ENCODE peak calls at places on chromosomes 2 and 18, in four cellular contexts. Q, C, G and O are unnamed samples.

GRCh38 chr2:150872919-150873772 is 385.7 kb upstream of the RND3 start:
- DNase-seq in Q (no peak), C (no peak), G (peak), O (no peak)

GRCh38 chr2:148989882-148990493 is 48.5 kb upstream of the LYPD6B start:
- DNase-seq in Q (peak), C (peak), G (no peak), O (peak)

GRCh38 chr2:6909431-6910385 is 7.5 kb upstream of the RNF144A start:
- DNase-seq in Q (no peak), C (peak), G (no peak), O (peak)

GRCh38 chr2:171307560-171307959 is 126.2 kb downstream of the METTL8 start:
- DNase-seq in Q (no peak), C (peak), G (no peak), O (no peak)

GRCh38 chr2:38260469-38260868 is 116.6 kb downstream of the ATL2 start:
- DNase-seq in Q (no peak), C (peak), G (no peak), O (no peak)

GRCh38 chr18:2847341-2848144 is 737 bp downstream of the EMILIN2 start:
- DNase-seq in Q (no peak), C (no peak), G (no peak), O (peak)

GRCh38 chr2:64913357-64913869 is 75.8 kb upstream of the SLC1A4 start:
- DNase-seq in Q (peak), C (no peak), G (peak), O (peak)

GRCh38 chr2:197276156-197276555 is 34.4 kb downstream of the ANKRD44 start:
- DNase-seq in Q (no peak), C (no peak), G (no peak), O (no peak)

GRCh38 chr18:42048150-42048549 is 93.1 kb downstream of the PIK3C3 start:
- DNase-seq in Q (no peak), C (no peak), G (no peak), O (no peak)

GRCh38 chr2:160408575-160409291 is 84.9 kb downstream of the RBMS1 start:
- DNase-seq in Q (no peak), C (no peak), G (no peak), O (no peak)

GRCh38 chr2:40096360-40096759 is 317.3 kb upstream of the THUMPD2 start:
- DNase-seq in Q (no peak), C (no peak), G (no peak), O (no peak)

GRCh38 chr2:149401007-149401406 is 70.6 kb downstream of the LYPD6 start:
- DNase-seq in Q (no peak), C (no peak), G (no peak), O (no peak)

GRCh38 chr2:12675801-12676200 is 40.9 kb upstream of the TRIB2 start:
- DNase-seq in Q (no peak), C (no peak), G (no peak), O (no peak)

GRCh38 chr2:108267117-108267516 is 21.6 kb upstream of the SULT1C2 start:
- DNase-seq in Q (no peak), C (no peak), G (no peak), O (no peak)

GRCh38 chr18:21686282-21687105 is 18.1 kb downstream of the ABHD3 start:
- DNase-seq in Q (no peak), C (no peak), G (no peak), O (no peak)

GRCh38 chr2:86765308-86765695 is 25.4 kb downstream of the CD8A start:
- DNase-seq in Q (no peak), C (no peak), G (no peak), O (no peak)

GRCh38 chr2:54206596-54206995 is 49.4 kb downstream of the TSPYL6 start:
- DNase-seq in Q (peak), C (no peak), G (no peak), O (peak)

GRCh38 chr2:4763009-4763408 is 929.2 kb upstream of the SOX11 start:
- DNase-seq in Q (no peak), C (no peak), G (no peak), O (no peak)

GRCh38 chr2:207163815-207164747 is 1.7 kb downstream of the KLF7 start:
- DNase-seq in Q (no peak), C (no peak), G (no peak), O (no peak)

GRCh38 chr2:222305510-222306392 is 7.0 kb upstream of the PAX3 start:
- DNase-seq in Q (no peak), C (no peak), G (no peak), O (no peak)

GRCh38 chr2:105641389-105641811 is 103.3 kb upstream of the NCK2 start:
- DNase-seq in Q (no peak), C (no peak), G (no peak), O (peak)

GRCh38 chr2:15623898-15624541 is 32.4 kb downstream of the DDX1 start:
- DNase-seq in Q (no peak), C (no peak), G (no peak), O (no peak)

GRCh38 chr18:71242981-71243380 is 954.1 kb downstream of the SOCS6 start:
- DNase-seq in Q (no peak), C (no peak), G (peak), O (no peak)

GRCh38 chr2:42881732-42882131 is 89.3 kb upstream of the HAAO start:
- DNase-seq in Q (no peak), C (no peak), G (no peak), O (no peak)

GRCh38 chr2:235498556-235499305 is 4.9 kb downstream of the AGAP1 start:
- DNase-seq in Q (no peak), C (no peak), G (no peak), O (no peak)

GRCh38 chr18:56166914-56167313 is 471.5 kb downstream of the TXNL1 start:
- DNase-seq in Q (no peak), C (no peak), G (no peak), O (no peak)

GRCh38 chr18:2237706-2238105 is 333.6 kb downstream of the METTL4 start:
- DNase-seq in Q (no peak), C (no peak), G (no peak), O (no peak)

GRCh38 chr2:188202777-188203176 is 88.9 kb upstream of the GULP1 start:
- DNase-seq in Q (no peak), C (no peak), G (no peak), O (no peak)

GRCh38 chr18:76686737-76687231 is 135.6 kb upstream of the ZNF236 start:
- DNase-seq in Q (peak), C (peak), G (no peak), O (no peak)

GRCh38 chr18:74084184-74084583 is 63.5 kb downstream of the FBXO15 start:
- DNase-seq in Q (no peak), C (no peak), G (no peak), O (no peak)

GRCh38 chr2:170177950-170178781 is at the start of gene MYO3B:
- DNase-seq in Q (no peak), C (no peak), G (no peak), O (no peak)

GRCh38 chr18:8982416-8983183 is 119.9 kb upstream of the NDUFV2 start:
- DNase-seq in Q (peak), C (no peak), G (no peak), O (peak)

GRCh38 chr18:58896734-58897508 is 32.2 kb downstream of the ZNF532 start:
- DNase-seq in Q (no peak), C (no peak), G (no peak), O (no peak)

GRCh38 chr2:43838560-43839267 is at the start of the genes ABCG5 and ABCG8:
- DNase-seq in Q (no peak), C (no peak), G (no peak), O (no peak)

GRCh38 chr2:25375989-25376545 is 34.3 kb upstream of the DNMT3A start:
- DNase-seq in Q (no peak), C (no peak), G (no peak), O (no peak)

GRCh38 chr2:60516383-60516811 is 37.1 kb downstream of the BCL11A start:
- DNase-seq in Q (no peak), C (no peak), G (no peak), O (no peak)

GRCh38 chr2:99810241-99810640 is 320.4 kb upstream of the REV1 start:
- DNase-seq in Q (no peak), C (no peak), G (no peak), O (no peak)

GRCh38 chr2:10498525-10499274 is 50.6 kb upstream of the ODC1 start:
- DNase-seq in Q (no peak), C (no peak), G (no peak), O (no peak)

GRCh38 chr2:155372969-155373368 is 674.5 kb downstream of the KCNJ3 start:
- DNase-seq in Q (peak), C (no peak), G (no peak), O (no peak)

GRCh38 chr2:239136203-239136602 is 264.6 kb downstream of the HDAC4 start:
- DNase-seq in Q (no peak), C (no peak), G (no peak), O (no peak)

GRCh38 chr2:239136762-239137161 is 264.1 kb downstream of the HDAC4 start:
- DNase-seq in Q (no peak), C (no peak), G (no peak), O (no peak)

GRCh38 chr2:239138610-239139009 is 262.2 kb downstream of the HDAC4 start:
- DNase-seq in Q (no peak), C (no peak), G (no peak), O (no peak)

GRCh38 chr2:239137890-239138283 is 262.9 kb downstream of the HDAC4 start:
- DNase-seq in Q (no peak), C (no peak), G (no peak), O (no peak)

DNA sequence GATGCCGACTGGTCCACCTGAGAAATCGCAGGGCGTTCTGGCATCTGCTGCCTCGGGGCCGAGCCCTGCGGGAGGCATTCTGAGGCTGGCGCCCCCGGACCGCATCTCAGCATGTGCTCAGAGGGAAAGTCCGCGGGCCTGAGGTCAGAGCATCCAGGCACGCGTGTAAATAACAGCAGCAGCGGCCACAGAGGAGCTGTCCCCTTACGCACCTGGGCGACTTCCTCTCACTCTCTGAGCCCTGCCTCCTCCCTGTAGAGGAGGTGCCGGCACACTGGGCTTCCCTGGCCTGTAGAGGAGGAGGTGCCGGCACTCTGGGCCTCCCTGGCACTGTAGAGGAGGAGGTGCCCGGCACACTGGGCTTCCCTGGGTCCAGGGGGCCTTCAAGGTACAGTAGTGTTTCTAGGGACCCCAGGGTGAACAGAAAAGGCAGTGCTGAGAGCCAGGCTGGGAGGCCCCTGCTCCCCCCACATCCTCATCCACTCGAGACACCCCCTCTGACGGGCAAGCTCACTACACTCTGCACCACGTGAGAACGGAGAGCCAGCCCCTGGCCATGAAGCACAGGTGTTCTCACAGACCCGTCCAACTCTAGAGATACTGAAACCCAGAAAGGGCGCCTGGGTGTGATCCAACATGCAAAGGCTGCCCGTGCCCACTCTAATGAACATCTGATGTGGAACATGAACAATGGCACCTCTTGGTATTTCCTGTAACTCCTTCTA is 263.5 kb downstream of the HDAC4 start:
- DNase-seq in Q (no peak), C (no peak), G (no peak), O (no peak)
- TF ChIP-seq EGR1 in Q (no peak), C (no peak), G (no peak), O (no peak)

GRCh38 chr2:232887171-232887850 is 17.2 kb downstream of the SNORC start:
- DNase-seq in Q (no peak), C (no peak), G (no peak), O (no peak)
- TF ChIP-seq EGR1 in Q (no peak), C (no peak), G (no peak), O (no peak)

DNA sequence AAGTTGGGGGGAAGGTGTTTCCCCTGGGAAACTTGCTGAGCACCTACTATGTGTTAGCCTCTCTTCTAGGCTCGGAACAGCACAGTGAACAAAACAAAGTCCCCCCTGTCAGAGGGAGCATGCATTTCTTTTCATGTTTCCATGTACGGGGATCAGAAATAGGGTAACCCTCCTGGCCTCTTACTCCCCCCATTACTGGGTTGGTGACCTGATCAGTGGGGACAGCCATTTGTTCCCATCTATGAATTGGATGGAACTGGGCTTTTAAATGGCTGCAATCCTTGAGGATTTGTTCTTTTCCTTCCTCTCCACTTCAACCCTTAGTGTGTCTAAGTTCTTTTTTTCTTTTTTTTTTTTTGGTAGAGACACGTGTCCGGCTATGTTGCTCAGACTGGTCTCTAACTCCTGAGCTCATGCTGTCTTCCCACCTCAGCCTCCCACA is 13.7 kb downstream of the NCL start:
- DNase-seq in Q (no peak), C (no peak), G (no peak), O (no peak)
- TF ChIP-seq EGR1 in Q (no peak), C (no peak), G (no peak), O (no peak)

GRCh38 chr2:52343010-52343409 is 1311.1 kb upstream of the NRXN1 start:
- DNase-seq in Q (no peak), C (no peak), G (no peak), O (no peak)

GRCh38 chr2:52341732-52342131 is 1309.8 kb upstream of the NRXN1 start:
- DNase-seq in Q (no peak), C (no peak), G (no peak), O (no peak)

GRCh38 chr2:52342458-52342857 is 1310.5 kb upstream of the NRXN1 start:
- DNase-seq in Q (no peak), C (no peak), G (no peak), O (no peak)

GRCh38 chr2:52336951-52337350 is 1305.0 kb upstream of the NRXN1 start:
- DNase-seq in Q (no peak), C (no peak), G (no peak), O (no peak)

GRCh38 chr2:52340185-52340584 is 1308.3 kb upstream of the NRXN1 start:
- DNase-seq in Q (no peak), C (no peak), G (no peak), O (no peak)
- TF ChIP-seq EGR1 in Q (no peak), C (no peak), G (no peak), O (no peak)

GRCh38 chr2:219019436-219019835 is 21.9 kb downstream of the CFAP65 start:
- DNase-seq in Q (no peak), C (no peak), G (no peak), O (no peak)

GRCh38 chr2:219018726-219019125 is 22.6 kb downstream of the CFAP65 start:
- DNase-seq in Q (no peak), C (no peak), G (no peak), O (no peak)

GRCh38 chr2:219016721-219017120 is 23.5 kb upstream of the CRYBA2 start:
- DNase-seq in Q (no peak), C (no peak), G (no peak), O (no peak)

GRCh38 chr2:219017166-219017931 is 24.0 kb downstream of the CFAP65 start:
- DNase-seq in Q (no peak), C (no peak), G (no peak), O (no peak)

GRCh38 chr2:219018286-219018685 is 23.0 kb downstream of the CFAP65 start:
- DNase-seq in Q (no peak), C (no peak), G (no peak), O (no peak)
- TF ChIP-seq EGR1 in Q (no peak), C (no peak), G (no peak), O (no peak)

GRCh38 chr2:85496481-85496880 is 42.5 kb upstream of the MAT2A start:
- DNase-seq in Q (no peak), C (no peak), G (no peak), O (no peak)
- TF ChIP-seq EGR1 in Q (no peak), C (no peak), G (no peak), O (no peak)

DNA sequence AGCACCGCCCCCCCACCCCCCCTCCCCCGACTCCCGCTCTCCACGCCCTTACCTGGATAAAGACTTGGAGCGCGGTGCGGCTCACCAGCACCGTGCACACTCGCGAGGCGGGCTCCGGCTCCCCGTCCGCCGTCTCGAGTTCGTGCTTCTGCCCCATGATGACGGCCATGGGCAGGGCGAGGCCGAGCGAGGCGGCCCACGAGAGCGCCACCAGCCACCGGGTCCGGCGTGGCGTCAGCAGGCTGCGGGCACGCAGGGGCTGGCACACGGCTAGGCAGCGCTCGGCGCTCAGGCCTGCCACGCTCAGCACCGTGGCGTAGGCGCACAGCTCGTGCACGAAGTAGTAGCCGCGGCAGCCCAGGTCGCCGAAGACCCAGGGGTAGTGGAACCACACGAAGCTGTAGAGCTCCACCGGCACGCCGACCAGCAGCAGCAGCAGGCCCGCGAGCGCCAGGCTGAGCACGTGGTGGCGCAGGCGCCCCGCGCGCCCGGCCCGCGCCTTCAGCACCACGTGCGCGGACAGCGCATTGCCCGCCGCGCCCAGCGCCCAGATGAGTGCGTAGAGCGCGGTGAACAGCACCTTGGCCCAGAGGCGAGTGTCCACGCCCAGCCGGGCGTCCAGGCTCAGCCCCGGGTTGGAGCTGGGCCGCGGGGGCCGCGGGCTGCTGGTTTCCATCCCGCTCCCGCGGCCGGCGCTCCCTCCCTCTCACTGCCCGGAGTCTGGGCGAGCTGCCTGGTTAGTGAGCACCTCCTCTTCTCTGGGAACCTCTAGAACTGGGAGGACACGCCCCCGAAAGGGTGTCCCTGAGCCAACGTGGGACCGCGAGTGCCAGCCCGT is at the start of gene NTSR2:
- DNase-seq in Q (no peak), C (no peak), G (peak), O (peak)
- TF ChIP-seq EGR1 in Q (no peak), C (no peak), G (peak), O (no peak)

GRCh38 chr2:28613181-28613580 is 117.3 kb downstream of the PLB1 start:
- DNase-seq in Q (no peak), C (no peak), G (no peak), O (no peak)

GRCh38 chr2:28615691-28616090 is 119.8 kb downstream of the PLB1 start:
- DNase-seq in Q (no peak), C (no peak), G (no peak), O (no peak)

GRCh38 chr2:28616618-28617017 is 120.8 kb downstream of the PLB1 start:
- DNase-seq in Q (no peak), C (no peak), G (no peak), O (no peak)

GRCh38 chr2:28612131-28612812 is 116.4 kb downstream of the PLB1 start:
- DNase-seq in Q (no peak), C (no peak), G (no peak), O (no peak)

DNA sequence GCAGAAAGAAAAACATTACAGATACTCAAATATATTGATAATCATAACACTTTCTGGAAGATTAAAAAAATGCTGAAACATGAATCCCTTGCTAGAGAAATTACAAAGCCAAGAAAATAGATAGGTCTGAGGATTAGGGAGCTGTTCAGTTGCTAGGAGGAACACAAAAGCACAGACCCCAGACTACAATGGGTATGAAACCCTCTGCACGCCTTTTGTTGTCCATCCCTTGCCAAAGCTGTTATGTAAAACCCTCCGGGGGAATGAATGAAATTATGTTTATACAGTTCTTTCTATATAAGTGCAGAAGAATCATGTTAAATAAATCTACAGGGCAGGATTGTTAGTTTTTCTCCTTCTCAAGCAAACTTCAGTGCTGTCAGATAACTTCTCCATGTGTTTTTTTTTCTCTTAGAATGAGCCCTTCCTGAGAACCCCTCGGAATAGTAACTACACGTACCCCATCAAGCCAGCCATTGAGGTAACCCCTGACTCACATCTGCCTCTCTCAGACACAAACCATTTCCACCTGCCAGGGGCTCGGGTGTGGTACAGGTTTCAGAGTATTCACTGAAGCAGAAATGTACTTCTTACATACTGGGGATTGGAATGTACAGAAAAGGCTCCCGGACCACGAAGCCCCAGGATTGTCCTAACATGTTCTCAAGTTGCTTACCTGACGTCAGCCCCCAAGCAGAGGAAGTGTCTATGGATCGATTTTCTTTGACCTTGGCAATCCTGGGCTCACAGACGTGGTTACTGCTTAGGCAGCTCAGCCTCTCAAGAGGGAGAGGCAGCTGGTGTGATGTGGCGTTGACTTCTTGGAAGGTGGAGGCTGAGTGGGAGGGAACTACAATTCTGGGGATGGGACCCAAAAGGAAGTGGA is 118.0 kb downstream of the PLB1 start:
- DNase-seq in Q (peak), C (no peak), G (no peak), O (no peak)
- TF ChIP-seq EGR1 in Q (no peak), C (no peak), G (no peak), O (no peak)

GRCh38 chr2:26606847-26607190 is 34.3 kb downstream of the CIB4 start:
- DNase-seq in Q (peak), C (no peak), G (no peak), O (no peak)
- TF ChIP-seq EGR1 in Q (no peak), C (no peak), G (no peak), O (no peak)